ENCODE peak calls at places on chromosome 15, in ten cellular contexts. One of them, this sample, is unnamed.

GRCh38 chr15:69193948-69194827 is 33.8 kb downstream of the GLCE start:
- DNase-seq in spleen: no peak
- DNase-seq in A549: no peak
- DNase-seq in heart left ventricle: no peak
- DNase-seq in uterus: no peak
- DNase-seq in vagina: no peak
- DNase-seq in HepG2: no peak
- DNase-seq in stomach: no peak
- DNase-seq in ovary: no peak
- DNase-seq in K562: no peak
- DNase-seq in this sample: no peak

GRCh38 chr15:53976844-53977392 is 1.3 kb upstream of the UNC13C start:
- DNase-seq in uterus: no peak
- DNase-seq in stomach: no peak
- DNase-seq in ovary: peak; percentile 30
- DNase-seq in A549: no peak
- DNase-seq in vagina: no peak
- DNase-seq in HepG2: peak; percentile 5
- DNase-seq in spleen: no peak
- DNase-seq in K562: no peak
- DNase-seq in heart left ventricle: no peak
- DNase-seq in this sample: peak; percentile 0

GRCh38 chr15:29822685-29823459 is 604 bp upstream of the TJP1 start:
- DNase-seq in HepG2: peak; percentile 66
- DNase-seq in stomach: peak; percentile 72
- DNase-seq in K562: no peak
- DNase-seq in vagina: no peak
- DNase-seq in spleen: no peak
- DNase-seq in uterus: peak; percentile 74
- DNase-seq in ovary: no peak
- DNase-seq in A549: peak; percentile 65
- DNase-seq in heart left ventricle: peak; percentile 88
- DNase-seq in this sample: peak; percentile 53

GRCh38 chr15:81500081-81500480 is 126.1 kb upstream of the TMC3 start:
- DNase-seq in ovary: no peak
- DNase-seq in uterus: no peak
- DNase-seq in heart left ventricle: no peak
- DNase-seq in spleen: no peak
- DNase-seq in stomach: no peak
- DNase-seq in A549: no peak
- DNase-seq in HepG2: no peak
- DNase-seq in vagina: no peak
- DNase-seq in K562: no peak
- DNase-seq in this sample: no peak

GRCh38 chr15:76059320-76060097 is at the start of gene TMEM266:
- DNase-seq in A549: peak; percentile 54
- DNase-seq in K562: peak; percentile 47
- DNase-seq in uterus: no peak
- DNase-seq in heart left ventricle: peak; percentile 34
- DNase-seq in stomach: peak; percentile 43
- DNase-seq in ovary: peak; percentile 52
- DNase-seq in HepG2: no peak
- DNase-seq in spleen: peak; percentile 79
- DNase-seq in vagina: no peak
- DNase-seq in this sample: peak; percentile 23

GRCh38 chr15:75653347-75653913 is 5.7 kb downstream of the SNX33 start:
- DNase-seq in A549: no peak
- DNase-seq in HepG2: no peak
- DNase-seq in K562: no peak
- DNase-seq in uterus: no peak
- DNase-seq in heart left ventricle: no peak
- DNase-seq in spleen: no peak
- DNase-seq in vagina: no peak
- DNase-seq in stomach: no peak
- DNase-seq in ovary: no peak
- DNase-seq in this sample: no peak

GRCh38 chr15:100900136-100900894 is 18.8 kb upstream of the LRRK1 start:
- DNase-seq in spleen: no peak
- DNase-seq in uterus: no peak
- DNase-seq in A549: no peak
- DNase-seq in HepG2: no peak
- DNase-seq in vagina: no peak
- DNase-seq in heart left ventricle: no peak
- DNase-seq in stomach: no peak
- DNase-seq in K562: no peak
- DNase-seq in ovary: peak; percentile 42
- DNase-seq in this sample: no peak

GRCh38 chr15:75694241-75695182 is 18.1 kb downstream of the CSPG4 start:
- DNase-seq in heart left ventricle: peak; percentile 90
- DNase-seq in vagina: no peak
- DNase-seq in ovary: peak; percentile 89
- DNase-seq in spleen: peak; percentile 74
- DNase-seq in HepG2: peak; percentile 35
- DNase-seq in K562: peak; percentile 95
- DNase-seq in stomach: peak; percentile 67
- DNase-seq in A549: peak; percentile 71
- DNase-seq in uterus: peak; percentile 90
- DNase-seq in this sample: peak; percentile 80

GRCh38 chr15:79874242-79874641 is 22.6 kb downstream of the MTHFS start:
- DNase-seq in ovary: no peak
- DNase-seq in stomach: no peak
- DNase-seq in K562: no peak
- DNase-seq in HepG2: peak; percentile 52
- DNase-seq in uterus: no peak
- DNase-seq in heart left ventricle: no peak
- DNase-seq in spleen: no peak
- DNase-seq in A549: no peak
- DNase-seq in vagina: no peak
- DNase-seq in this sample: no peak
- TF ChIP-seq POLR2A in ovary: no peak
- TF ChIP-seq POLR2A in stomach: no peak
- TF ChIP-seq POLR2A in K562: no peak
- TF ChIP-seq POLR2A in HepG2: no peak
- TF ChIP-seq POLR2A in uterus: no peak
- TF ChIP-seq POLR2A in heart left ventricle: no peak
- TF ChIP-seq POLR2A in spleen: no peak
- TF ChIP-seq POLR2A in A549: no peak
- TF ChIP-seq POLR2A in vagina: no peak
- TF ChIP-seq POLR2A in this sample: no peak

GRCh38 chr15:82950746-82951370 is 1.7 kb downstream of the HOMER2 start:
- DNase-seq in vagina: no peak
- DNase-seq in stomach: no peak
- DNase-seq in spleen: no peak
- DNase-seq in HepG2: peak; percentile 11
- DNase-seq in heart left ventricle: no peak
- DNase-seq in ovary: no peak
- DNase-seq in A549: no peak
- DNase-seq in uterus: no peak
- DNase-seq in K562: no peak
- DNase-seq in this sample: no peak

GRCh38 chr15:82951472-82952155 is 906 bp downstream of the HOMER2 start:
- DNase-seq in spleen: no peak
- DNase-seq in K562: no peak
- DNase-seq in heart left ventricle: no peak
- DNase-seq in uterus: no peak
- DNase-seq in A549: peak; percentile 28
- DNase-seq in vagina: no peak
- DNase-seq in HepG2: no peak
- DNase-seq in stomach: no peak
- DNase-seq in ovary: no peak
- DNase-seq in this sample: no peak

GRCh38 chr15:82950295-82950694 is 2.2 kb downstream of the HOMER2 start:
- DNase-seq in spleen: no peak
- DNase-seq in heart left ventricle: no peak
- DNase-seq in uterus: no peak
- DNase-seq in HepG2: no peak
- DNase-seq in A549: no peak
- DNase-seq in vagina: no peak
- DNase-seq in ovary: no peak
- DNase-seq in K562: no peak
- DNase-seq in stomach: no peak
- DNase-seq in this sample: no peak

DNA sequence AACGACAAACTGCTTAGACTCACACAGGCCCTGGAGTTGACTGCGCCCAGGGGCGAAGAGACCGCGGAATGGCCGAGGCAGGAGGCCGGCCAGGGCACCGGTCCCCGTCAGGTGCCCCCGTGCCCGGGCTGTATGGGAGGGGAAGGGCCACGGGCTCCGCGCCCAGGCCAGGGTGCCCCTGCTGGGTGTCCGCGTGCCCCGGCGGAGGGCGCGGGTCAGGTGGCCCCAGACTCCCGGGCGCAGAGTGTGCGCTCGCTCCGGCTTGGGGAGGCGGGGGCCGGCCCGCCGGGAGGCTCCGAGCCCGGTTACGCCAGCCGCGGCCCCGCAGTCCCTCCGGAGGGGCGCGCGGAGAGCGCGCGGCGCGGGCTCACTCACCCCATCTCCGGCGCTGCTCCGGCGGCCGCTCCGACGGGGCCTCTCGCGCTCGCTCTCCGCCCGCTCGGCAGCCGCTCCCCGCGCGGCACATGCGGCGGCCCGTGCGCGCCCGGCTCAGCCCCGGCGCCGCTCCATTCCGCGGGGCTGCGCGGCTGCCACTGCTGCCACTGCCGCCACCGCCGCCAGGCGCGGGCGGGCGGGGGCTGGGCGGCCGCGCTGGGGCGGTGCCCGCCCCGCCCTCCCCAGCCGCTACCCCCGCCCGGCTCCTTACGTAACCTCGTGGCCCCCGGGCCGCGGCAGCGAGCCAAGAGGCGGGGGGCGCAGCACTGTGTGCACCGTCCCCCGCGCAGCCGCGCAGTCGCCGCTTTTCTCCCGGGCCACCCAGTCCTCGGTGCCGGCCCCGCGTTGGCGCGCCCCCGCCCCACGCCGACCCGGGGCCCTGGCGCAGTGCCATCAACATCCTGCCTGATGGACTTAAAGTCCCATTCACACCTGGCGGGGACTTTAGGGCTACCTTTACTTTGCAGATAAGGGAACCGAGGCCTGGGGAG is at the start of gene HOMER2:
- DNase-seq in spleen: no peak
- DNase-seq in A549: peak; percentile 57
- DNase-seq in HepG2: peak; percentile 10
- DNase-seq in ovary: peak; percentile 50
- DNase-seq in K562: no peak
- DNase-seq in uterus: no peak
- DNase-seq in heart left ventricle: peak; percentile 38
- DNase-seq in vagina: no peak
- DNase-seq in stomach: peak; percentile 85
- DNase-seq in this sample: no peak
- TF ChIP-seq POLR2A in spleen: no peak
- TF ChIP-seq POLR2A in A549: peak; percentile 38
- TF ChIP-seq POLR2A in HepG2: no peak
- TF ChIP-seq POLR2A in ovary: no peak
- TF ChIP-seq POLR2A in K562: no peak
- TF ChIP-seq POLR2A in uterus: no peak
- TF ChIP-seq POLR2A in heart left ventricle: no peak
- TF ChIP-seq POLR2A in vagina: no peak
- TF ChIP-seq POLR2A in stomach: no peak
- TF ChIP-seq POLR2A in this sample: peak; percentile 31

GRCh38 chr15:70589221-70589620 is 174.1 kb downstream of the UACA start:
- DNase-seq in spleen: no peak
- DNase-seq in ovary: no peak
- DNase-seq in HepG2: no peak
- DNase-seq in K562: no peak
- DNase-seq in stomach: no peak
- DNase-seq in A549: no peak
- DNase-seq in vagina: peak; percentile 14
- DNase-seq in uterus: no peak
- DNase-seq in heart left ventricle: no peak
- DNase-seq in this sample: no peak

GRCh38 chr15:70588613-70589012 is 174.7 kb downstream of the UACA start:
- DNase-seq in A549: no peak
- DNase-seq in heart left ventricle: no peak
- DNase-seq in HepG2: no peak
- DNase-seq in K562: no peak
- DNase-seq in stomach: no peak
- DNase-seq in uterus: no peak
- DNase-seq in vagina: peak; percentile 34
- DNase-seq in ovary: no peak
- DNase-seq in spleen: no peak
- DNase-seq in this sample: no peak

GRCh38 chr15:70585707-70586034 is 177.7 kb downstream of the UACA start:
- DNase-seq in uterus: no peak
- DNase-seq in spleen: no peak
- DNase-seq in A549: no peak
- DNase-seq in heart left ventricle: no peak
- DNase-seq in ovary: no peak
- DNase-seq in HepG2: peak; percentile 16
- DNase-seq in stomach: no peak
- DNase-seq in vagina: peak; percentile 70
- DNase-seq in K562: no peak
- DNase-seq in this sample: no peak

GRCh38 chr15:70586241-70586640 is 177.1 kb downstream of the UACA start:
- DNase-seq in K562: no peak
- DNase-seq in HepG2: no peak
- DNase-seq in heart left ventricle: no peak
- DNase-seq in uterus: no peak
- DNase-seq in vagina: peak; percentile 79
- DNase-seq in A549: no peak
- DNase-seq in ovary: no peak
- DNase-seq in spleen: no peak
- DNase-seq in stomach: no peak
- DNase-seq in this sample: no peak

DNA sequence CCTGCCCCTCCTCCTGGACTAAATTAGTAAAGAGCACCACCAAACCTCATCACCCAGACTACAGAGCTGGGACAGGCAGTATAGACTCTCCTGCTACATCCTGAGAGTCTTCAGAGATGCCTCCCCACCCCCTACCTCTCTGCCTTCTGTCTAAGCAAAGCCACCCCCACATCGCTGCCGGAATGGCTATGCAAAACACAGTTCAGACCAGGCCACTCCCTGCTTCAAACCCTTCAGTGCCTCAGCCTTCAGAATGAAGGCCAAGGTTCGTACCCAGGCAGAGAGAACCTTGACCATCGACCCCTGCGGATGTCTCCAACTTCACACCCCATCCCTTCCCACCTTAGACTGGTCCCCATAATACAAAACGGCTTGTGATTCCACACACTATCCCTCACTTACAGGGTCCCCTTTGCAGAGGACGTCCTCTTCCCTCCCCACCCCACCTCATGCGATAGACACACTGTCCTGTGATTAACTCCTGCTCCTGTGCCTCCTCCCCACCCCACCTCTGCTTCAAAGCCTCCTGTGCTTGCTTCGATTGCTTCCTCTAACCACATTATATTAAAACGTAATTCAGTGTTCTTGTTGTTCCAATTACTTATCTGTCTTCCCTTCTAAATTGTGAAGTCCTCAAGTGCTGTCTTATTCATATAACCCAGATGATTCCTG is 175.3 kb downstream of the UACA start:
- DNase-seq in stomach: no peak
- DNase-seq in spleen: no peak
- DNase-seq in heart left ventricle: no peak
- DNase-seq in HepG2: no peak
- DNase-seq in K562: no peak
- DNase-seq in uterus: no peak
- DNase-seq in vagina: peak; percentile 70
- DNase-seq in A549: no peak
- DNase-seq in ovary: no peak
- DNase-seq in this sample: no peak
- TF ChIP-seq POLR2A in stomach: no peak
- TF ChIP-seq POLR2A in spleen: no peak
- TF ChIP-seq POLR2A in heart left ventricle: no peak
- TF ChIP-seq POLR2A in HepG2: no peak
- TF ChIP-seq POLR2A in K562: no peak
- TF ChIP-seq POLR2A in uterus: no peak
- TF ChIP-seq POLR2A in vagina: no peak
- TF ChIP-seq POLR2A in A549: no peak
- TF ChIP-seq POLR2A in ovary: no peak
- TF ChIP-seq POLR2A in this sample: no peak

GRCh38 chr15:66505818-66506217 is 692 bp downstream of the ZWILCH start:
- DNase-seq in vagina: no peak
- DNase-seq in spleen: no peak
- DNase-seq in uterus: no peak
- DNase-seq in K562: no peak
- DNase-seq in ovary: no peak
- DNase-seq in A549: no peak
- DNase-seq in HepG2: no peak
- DNase-seq in stomach: no peak
- DNase-seq in heart left ventricle: no peak
- DNase-seq in this sample: no peak

GRCh38 chr15:66503780-66504562 is 684 bp downstream of the RPL4 start:
- DNase-seq in ovary: no peak
- DNase-seq in spleen: no peak
- DNase-seq in stomach: no peak
- DNase-seq in uterus: no peak
- DNase-seq in vagina: no peak
- DNase-seq in A549: no peak
- DNase-seq in heart left ventricle: no peak
- DNase-seq in K562: peak; percentile 32
- DNase-seq in HepG2: no peak
- DNase-seq in this sample: no peak

GRCh38 chr15:66502491-66502890 is 2.2 kb downstream of the RPL4 start:
- DNase-seq in stomach: no peak
- DNase-seq in K562: no peak
- DNase-seq in spleen: no peak
- DNase-seq in A549: no peak
- DNase-seq in HepG2: no peak
- DNase-seq in ovary: no peak
- DNase-seq in uterus: no peak
- DNase-seq in vagina: no peak
- DNase-seq in heart left ventricle: no peak
- DNase-seq in this sample: no peak

GRCh38 chr15:66505430-66505811 is 295 bp downstream of the ZWILCH start:
- DNase-seq in ovary: no peak
- DNase-seq in vagina: no peak
- DNase-seq in A549: peak; percentile 72
- DNase-seq in HepG2: no peak
- DNase-seq in spleen: no peak
- DNase-seq in K562: no peak
- DNase-seq in stomach: no peak
- DNase-seq in uterus: no peak
- DNase-seq in heart left ventricle: no peak
- DNase-seq in this sample: no peak

DNA sequence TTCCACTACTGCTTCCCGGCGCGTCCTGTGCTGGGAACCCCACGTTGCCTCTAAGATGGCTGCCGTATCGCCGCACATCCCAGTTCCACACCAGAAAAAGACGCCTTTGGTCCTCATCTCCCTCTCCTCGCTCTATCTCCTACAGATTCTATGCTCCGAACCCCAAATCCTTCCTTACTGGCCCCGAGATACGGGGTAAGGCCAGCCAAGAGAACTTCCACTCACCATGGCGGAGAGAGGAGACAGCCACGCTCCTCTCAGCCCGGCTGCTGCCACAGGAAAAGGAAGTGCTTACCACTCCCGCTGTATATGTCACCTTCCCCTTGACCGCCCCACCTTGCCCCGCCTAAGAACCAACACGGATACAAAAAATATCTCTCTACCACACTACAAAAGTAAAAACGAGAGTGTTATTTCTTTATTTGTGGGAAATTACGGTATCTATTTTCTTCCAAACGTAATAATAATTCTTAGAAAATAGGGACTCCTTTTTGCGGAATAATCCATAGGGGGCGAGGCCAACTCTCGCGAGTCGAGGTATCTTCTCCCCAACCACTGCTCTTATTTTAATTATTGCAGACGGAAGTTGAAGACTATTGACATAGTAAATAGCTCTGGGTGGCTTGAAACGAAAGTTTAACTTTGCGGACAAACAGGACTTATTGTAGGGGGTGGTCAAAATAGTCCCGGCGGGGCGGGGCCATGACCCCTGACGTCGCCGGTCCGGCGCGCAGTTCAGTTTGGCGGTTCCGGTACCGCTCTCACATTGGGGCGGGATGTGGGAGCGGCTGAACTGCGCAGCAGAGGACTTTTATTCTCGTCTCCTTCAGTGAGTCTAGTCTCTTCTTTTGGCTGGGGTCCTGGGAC is at the start of the genes RPL4 and ZWILCH:
- DNase-seq in stomach: peak; percentile 82
- DNase-seq in vagina: no peak
- DNase-seq in spleen: peak; percentile 94
- DNase-seq in uterus: peak; percentile 79
- DNase-seq in heart left ventricle: peak; percentile 82
- DNase-seq in ovary: peak; percentile 84
- DNase-seq in A549: peak; percentile 86
- DNase-seq in K562: peak; percentile 88
- DNase-seq in HepG2: peak; percentile 97
- DNase-seq in this sample: peak; percentile 41
- TF ChIP-seq POLR2A in stomach: no peak
- TF ChIP-seq POLR2A in vagina: peak; percentile 84
- TF ChIP-seq POLR2A in spleen: peak; percentile 90
- TF ChIP-seq POLR2A in uterus: peak; percentile 86
- TF ChIP-seq POLR2A in heart left ventricle: peak; percentile 42
- TF ChIP-seq POLR2A in ovary: peak; percentile 95
- TF ChIP-seq POLR2A in A549: peak; percentile 98
- TF ChIP-seq POLR2A in K562: peak; percentile 100
- TF ChIP-seq POLR2A in HepG2: peak; percentile 96
- TF ChIP-seq POLR2A in this sample: peak; percentile 96

This sample was measured in H54.